ENCODE peak calls at places on chromosomes 6 and 20, in eight cellular contexts. One of them, this sample, is unnamed.

GRCh38 chr6:44203955-44204354 is 12.8 kb upstream of the MYMX start:
- DNase-seq in T1000: no peak
- DNase-seq in myocyte: no peak
- DNase-seq in NAMALWA: no peak
- DNase-seq in astrocyte of the hippocampus: no peak
- DNase-seq in fibroblast of mammary gland: no peak
- DNase-seq in RCC 7860: no peak
- DNase-seq in SK-N-SH: no peak
- DNase-seq in this sample: no peak

GRCh38 chr20:43583982-43584432 is 6.7 kb upstream of the IFT52 start:
- DNase-seq in astrocyte of the hippocampus: peak; percentile 97
- DNase-seq in myocyte: peak; percentile 100
- DNase-seq in fibroblast of mammary gland: peak; percentile 99
- DNase-seq in SK-N-SH: no peak
- DNase-seq in T1000: peak; percentile 69
- DNase-seq in RCC 7860: peak; percentile 97
- DNase-seq in NAMALWA: peak; percentile 48
- DNase-seq in this sample: peak; percentile 99

GRCh38 chr20:21510995-21511394 is 2.9 kb downstream of the NKX2-2 start:
- DNase-seq in SK-N-SH: no peak
- DNase-seq in myocyte: no peak
- DNase-seq in fibroblast of mammary gland: no peak
- DNase-seq in NAMALWA: no peak
- DNase-seq in astrocyte of the hippocampus: no peak
- DNase-seq in RCC 7860: no peak
- DNase-seq in T1000: no peak
- DNase-seq in this sample: no peak

GRCh38 chr6:170025341-170026271 is 265.3 kb downstream of the DLL1 start:
- DNase-seq in astrocyte of the hippocampus: no peak
- DNase-seq in NAMALWA: no peak
- DNase-seq in T1000: no peak
- DNase-seq in SK-N-SH: no peak
- DNase-seq in myocyte: no peak
- DNase-seq in RCC 7860: no peak
- DNase-seq in fibroblast of mammary gland: no peak
- DNase-seq in this sample: no peak

GRCh38 chr20:10707070-10707469 is 33.3 kb upstream of the JAG1 start:
- DNase-seq in fibroblast of mammary gland: no peak
- DNase-seq in RCC 7860: no peak
- DNase-seq in astrocyte of the hippocampus: no peak
- DNase-seq in T1000: no peak
- DNase-seq in NAMALWA: no peak
- DNase-seq in myocyte: no peak
- DNase-seq in SK-N-SH: no peak
- DNase-seq in this sample: no peak

GRCh38 chr20:4476903-4477302 is 244.8 kb upstream of the PRND start:
- DNase-seq in RCC 7860: no peak
- DNase-seq in T1000: no peak
- DNase-seq in NAMALWA: no peak
- DNase-seq in myocyte: peak; percentile 93
- DNase-seq in fibroblast of mammary gland: no peak
- DNase-seq in SK-N-SH: no peak
- DNase-seq in astrocyte of the hippocampus: peak; percentile 90
- DNase-seq in this sample: no peak

GRCh38 chr6:26172496-26172958 is 85.3 kb downstream of the HFE start:
- DNase-seq in NAMALWA: peak; percentile 84
- DNase-seq in RCC 7860: peak; percentile 29
- DNase-seq in fibroblast of mammary gland: peak; percentile 40
- DNase-seq in astrocyte of the hippocampus: peak; percentile 65
- DNase-seq in myocyte: peak; percentile 58
- DNase-seq in T1000: no peak
- DNase-seq in SK-N-SH: peak; percentile 39
- DNase-seq in this sample: peak; percentile 46

GRCh38 chr20:25389858-25390537 is 637 bp downstream of the ABHD12 start:
- DNase-seq in T1000: no peak
- DNase-seq in myocyte: peak; percentile 20
- DNase-seq in fibroblast of mammary gland: no peak
- DNase-seq in SK-N-SH: peak; percentile 82
- DNase-seq in NAMALWA: no peak
- DNase-seq in astrocyte of the hippocampus: peak; percentile 62
- DNase-seq in RCC 7860: no peak
- DNase-seq in this sample: no peak

GRCh38 chr20:38692436-38693411 is 31.6 kb upstream of the SLC32A1 start:
- DNase-seq in fibroblast of mammary gland: peak; percentile 64
- DNase-seq in NAMALWA: peak; percentile 73
- DNase-seq in RCC 7860: peak; percentile 33
- DNase-seq in SK-N-SH: peak; percentile 73
- DNase-seq in T1000: peak; percentile 56
- DNase-seq in myocyte: peak; percentile 83
- DNase-seq in astrocyte of the hippocampus: peak; percentile 88
- DNase-seq in this sample: peak; percentile 67